ENCODE peak calls at places on chromosome 2, in six cellular contexts. One of them, this sample, is unnamed.

GRCh38 chr2:239257511-239257937 is 143.3 kb downstream of the HDAC4 start:
- DNase-seq in GM23248: peak; percentile 90
- DNase-seq in spleen: no peak
- DNase-seq in AG10803: peak; percentile 88
- DNase-seq in Panc1: no peak
- DNase-seq in CD4-positive, CD25-positive, alpha-beta regulatory T cell: peak; percentile 68
- DNase-seq in this sample: peak; percentile 93

GRCh38 chr2:33496150-33496549 is 19.7 kb downstream of the RASGRP3 start:
- DNase-seq in GM23248: peak; percentile 71
- DNase-seq in CD4-positive, CD25-positive, alpha-beta regulatory T cell: no peak
- DNase-seq in spleen: no peak
- DNase-seq in Panc1: no peak
- DNase-seq in AG10803: peak; percentile 84
- DNase-seq in this sample: peak; percentile 47

GRCh38 chr2:29273704-29274611 is 158.7 kb downstream of the CLIP4 start:
- DNase-seq in CD4-positive, CD25-positive, alpha-beta regulatory T cell: no peak
- DNase-seq in spleen: no peak
- DNase-seq in AG10803: no peak
- DNase-seq in Panc1: no peak
- DNase-seq in GM23248: peak; percentile 12
- DNase-seq in this sample: no peak

GRCh38 chr2:226894752-226895151 is 58.9 kb downstream of the RHBDD1 start:
- DNase-seq in GM23248: no peak
- DNase-seq in Panc1: no peak
- DNase-seq in CD4-positive, CD25-positive, alpha-beta regulatory T cell: no peak
- DNase-seq in AG10803: no peak
- DNase-seq in spleen: no peak
- DNase-seq in this sample: no peak

GRCh38 chr2:128602699-128603101 is 284.0 kb upstream of the HS6ST1 start:
- DNase-seq in AG10803: no peak
- DNase-seq in CD4-positive, CD25-positive, alpha-beta regulatory T cell: no peak
- DNase-seq in spleen: peak; percentile 68
- DNase-seq in GM23248: no peak
- DNase-seq in Panc1: no peak
- DNase-seq in this sample: no peak

GRCh38 chr2:176501652-176502051 is 232.4 kb downstream of the MTX2 start:
- DNase-seq in AG10803: no peak
- DNase-seq in Panc1: no peak
- DNase-seq in spleen: no peak
- DNase-seq in GM23248: no peak
- DNase-seq in CD4-positive, CD25-positive, alpha-beta regulatory T cell: no peak
- DNase-seq in this sample: no peak

GRCh38 chr2:85935170-85935745 is 46.5 kb upstream of the ST3GAL5 start:
- DNase-seq in Panc1: no peak
- DNase-seq in AG10803: peak; percentile 33
- DNase-seq in CD4-positive, CD25-positive, alpha-beta regulatory T cell: no peak
- DNase-seq in spleen: no peak
- DNase-seq in GM23248: no peak
- DNase-seq in this sample: no peak

GRCh38 chr2:234725528-234726264 is 226.1 kb upstream of the SH3BP4 start:
- DNase-seq in GM23248: peak; percentile 65
- DNase-seq in AG10803: peak; percentile 63
- DNase-seq in Panc1: no peak
- DNase-seq in CD4-positive, CD25-positive, alpha-beta regulatory T cell: no peak
- DNase-seq in spleen: no peak
- DNase-seq in this sample: no peak

GRCh38 chr2:152477347-152478092 is 142.5 kb downstream of the FMNL2 start:
- DNase-seq in AG10803: no peak
- DNase-seq in GM23248: no peak
- DNase-seq in CD4-positive, CD25-positive, alpha-beta regulatory T cell: no peak
- DNase-seq in spleen: no peak
- DNase-seq in Panc1: no peak
- DNase-seq in this sample: no peak

GRCh38 chr2:23532311-23533013 is 147.5 kb downstream of the KLHL29 start:
- DNase-seq in spleen: no peak
- DNase-seq in GM23248: no peak
- DNase-seq in CD4-positive, CD25-positive, alpha-beta regulatory T cell: peak; percentile 74
- DNase-seq in Panc1: no peak
- DNase-seq in AG10803: no peak
- DNase-seq in this sample: peak; percentile 43

GRCh38 chr2:12915792-12916191 is 199.1 kb downstream of the TRIB2 start:
- DNase-seq in AG10803: peak; percentile 73
- DNase-seq in CD4-positive, CD25-positive, alpha-beta regulatory T cell: no peak
- DNase-seq in Panc1: no peak
- DNase-seq in GM23248: peak; percentile 78
- DNase-seq in spleen: no peak
- DNase-seq in this sample: peak; percentile 17

GRCh38 chr2:240465268-240465764 is 29.9 kb downstream of the GPC1 start:
- DNase-seq in AG10803: no peak
- DNase-seq in CD4-positive, CD25-positive, alpha-beta regulatory T cell: no peak
- DNase-seq in spleen: peak; percentile 78
- DNase-seq in GM23248: no peak
- DNase-seq in Panc1: no peak
- DNase-seq in this sample: no peak

GRCh38 chr2:25707927-25708326 is 34.5 kb upstream of the DTNB start:
- DNase-seq in Panc1: no peak
- DNase-seq in CD4-positive, CD25-positive, alpha-beta regulatory T cell: no peak
- DNase-seq in AG10803: no peak
- DNase-seq in GM23248: no peak
- DNase-seq in spleen: peak; percentile 27
- DNase-seq in this sample: peak; percentile 7

GRCh38 chr2:165420231-165420630 is 49.3 kb upstream of the CSRNP3 start:
- DNase-seq in GM23248: no peak
- DNase-seq in AG10803: no peak
- DNase-seq in spleen: no peak
- DNase-seq in Panc1: no peak
- DNase-seq in CD4-positive, CD25-positive, alpha-beta regulatory T cell: no peak
- DNase-seq in this sample: no peak

GRCh38 chr2:240785424-240786335 is 34.3 kb downstream of the KIF1A start:
- DNase-seq in CD4-positive, CD25-positive, alpha-beta regulatory T cell: no peak
- DNase-seq in Panc1: no peak
- DNase-seq in AG10803: no peak
- DNase-seq in GM23248: no peak
- DNase-seq in spleen: peak; percentile 73
- DNase-seq in this sample: no peak

GRCh38 chr2:74458957-74459290 is 686 bp downstream of the WBP1 start:
- DNase-seq in Panc1: no peak
- DNase-seq in CD4-positive, CD25-positive, alpha-beta regulatory T cell: peak; percentile 38
- DNase-seq in AG10803: no peak
- DNase-seq in GM23248: peak; percentile 48
- DNase-seq in spleen: peak; percentile 78
- DNase-seq in this sample: no peak

GRCh38 chr2:31987454-31987853 is 23.4 kb downstream of the MEMO1 start:
- DNase-seq in spleen: no peak
- DNase-seq in CD4-positive, CD25-positive, alpha-beta regulatory T cell: no peak
- DNase-seq in GM23248: peak; percentile 83
- DNase-seq in AG10803: peak; percentile 55
- DNase-seq in Panc1: no peak
- DNase-seq in this sample: peak; percentile 77

GRCh38 chr2:173680574-173680973 is 284.6 kb downstream of the SP3 start:
- DNase-seq in spleen: no peak
- DNase-seq in GM23248: no peak
- DNase-seq in AG10803: no peak
- DNase-seq in Panc1: no peak
- DNase-seq in CD4-positive, CD25-positive, alpha-beta regulatory T cell: no peak
- DNase-seq in this sample: no peak

GRCh38 chr2:126244937-126245336 is 411.0 kb upstream of the GYPC start:
- DNase-seq in spleen: no peak
- DNase-seq in GM23248: peak; percentile 21
- DNase-seq in CD4-positive, CD25-positive, alpha-beta regulatory T cell: peak; percentile 42
- DNase-seq in Panc1: peak; percentile 4
- DNase-seq in AG10803: no peak
- DNase-seq in this sample: peak; percentile 5

GRCh38 chr2:197786010-197786877 is 1.1 kb upstream of the BOLL start:
- DNase-seq in AG10803: no peak
- DNase-seq in CD4-positive, CD25-positive, alpha-beta regulatory T cell: peak; percentile 72
- DNase-seq in Panc1: no peak
- DNase-seq in GM23248: peak; percentile 14
- DNase-seq in spleen: peak; percentile 84
- DNase-seq in this sample: no peak

GRCh38 chr2:135563793-135564192 is 32.5 kb downstream of the R3HDM1 start:
- DNase-seq in GM23248: peak; percentile 7
- DNase-seq in CD4-positive, CD25-positive, alpha-beta regulatory T cell: no peak
- DNase-seq in AG10803: no peak
- DNase-seq in spleen: no peak
- DNase-seq in Panc1: no peak
- DNase-seq in this sample: peak; percentile 27

GRCh38 chr2:241943961-241944575 is 74.5 kb downstream of the RTP5 start:
- DNase-seq in CD4-positive, CD25-positive, alpha-beta regulatory T cell: no peak
- DNase-seq in AG10803: no peak
- DNase-seq in spleen: peak; percentile 51
- DNase-seq in GM23248: no peak
- DNase-seq in Panc1: no peak
- DNase-seq in this sample: no peak

GRCh38 chr2:3493610-3493997 is 25.7 kb downstream of the ADI1 start:
- DNase-seq in CD4-positive, CD25-positive, alpha-beta regulatory T cell: no peak
- DNase-seq in AG10803: peak; percentile 11
- DNase-seq in spleen: no peak
- DNase-seq in Panc1: no peak
- DNase-seq in GM23248: no peak
- DNase-seq in this sample: peak; percentile 89

GRCh38 chr2:11996618-11997017 is 250.2 kb downstream of the LPIN1 start:
- DNase-seq in AG10803: peak; percentile 79
- DNase-seq in Panc1: no peak
- DNase-seq in spleen: no peak
- DNase-seq in CD4-positive, CD25-positive, alpha-beta regulatory T cell: no peak
- DNase-seq in GM23248: peak; percentile 75
- DNase-seq in this sample: peak; percentile 59

GRCh38 chr2:71748227-71748626 is 294.9 kb downstream of the DYSF start:
- DNase-seq in AG10803: peak; percentile 26
- DNase-seq in spleen: no peak
- DNase-seq in CD4-positive, CD25-positive, alpha-beta regulatory T cell: no peak
- DNase-seq in Panc1: no peak
- DNase-seq in GM23248: peak; percentile 66
- DNase-seq in this sample: peak; percentile 52

GRCh38 chr2:148021059-148021985 is at the start of gene MBD5:
- DNase-seq in Panc1: peak; percentile 2
- DNase-seq in GM23248: peak; percentile 70
- DNase-seq in CD4-positive, CD25-positive, alpha-beta regulatory T cell: peak; percentile 74
- DNase-seq in spleen: peak; percentile 88
- DNase-seq in AG10803: peak; percentile 55
- DNase-seq in this sample: peak; percentile 73

GRCh38 chr2:202604699-202605098 is 30.1 kb upstream of the FAM117B start:
- DNase-seq in GM23248: no peak
- DNase-seq in AG10803: no peak
- DNase-seq in CD4-positive, CD25-positive, alpha-beta regulatory T cell: no peak
- DNase-seq in spleen: no peak
- DNase-seq in Panc1: no peak
- DNase-seq in this sample: no peak

GRCh38 chr2:215826376-215826775 is 187.0 kb downstream of the MREG start:
- DNase-seq in spleen: no peak
- DNase-seq in GM23248: peak; percentile 28
- DNase-seq in CD4-positive, CD25-positive, alpha-beta regulatory T cell: no peak
- DNase-seq in AG10803: no peak
- DNase-seq in Panc1: no peak
- DNase-seq in this sample: no peak
- H3K4me3 ChIP-seq in spleen: no peak overlapping the region
- H3K4me3 ChIP-seq in GM23248: peak overlapping the region; percentile 53
- H3K4me3 ChIP-seq in CD4-positive, CD25-positive, alpha-beta regulatory T cell: no peak overlapping the region
- H3K4me3 ChIP-seq in AG10803: no peak overlapping the region
- H3K4me3 ChIP-seq in Panc1: no peak overlapping the region
- H3K4me3 ChIP-seq in this sample: no peak overlapping the region

GRCh38 chr2:225340923-225341322 is 58.6 kb upstream of the NYAP2 start:
- DNase-seq in Panc1: no peak
- DNase-seq in spleen: no peak
- DNase-seq in AG10803: no peak
- DNase-seq in CD4-positive, CD25-positive, alpha-beta regulatory T cell: no peak
- DNase-seq in GM23248: no peak
- DNase-seq in this sample: no peak

GRCh38 chr2:225334524-225334923 is 65.0 kb upstream of the NYAP2 start:
- DNase-seq in Panc1: no peak
- DNase-seq in GM23248: no peak
- DNase-seq in spleen: no peak
- DNase-seq in CD4-positive, CD25-positive, alpha-beta regulatory T cell: no peak
- DNase-seq in AG10803: no peak
- DNase-seq in this sample: peak; percentile 63

GRCh38 chr2:225337183-225337582 is 62.3 kb upstream of the NYAP2 start:
- DNase-seq in AG10803: peak; percentile 16
- DNase-seq in Panc1: no peak
- DNase-seq in spleen: no peak
- DNase-seq in CD4-positive, CD25-positive, alpha-beta regulatory T cell: no peak
- DNase-seq in GM23248: peak; percentile 4
- DNase-seq in this sample: peak; percentile 95
- H3K4me3 ChIP-seq in AG10803: no peak overlapping the region
- H3K4me3 ChIP-seq in Panc1: no peak overlapping the region
- H3K4me3 ChIP-seq in spleen: no peak overlapping the region
- H3K4me3 ChIP-seq in CD4-positive, CD25-positive, alpha-beta regulatory T cell: no peak overlapping the region
- H3K4me3 ChIP-seq in GM23248: no peak overlapping the region
- H3K4me3 ChIP-seq in this sample: no peak overlapping the region

GRCh38 chr2:168992026-168992425 is 39.1 kb downstream of the ABCB11 start:
- DNase-seq in spleen: no peak
- DNase-seq in AG10803: peak; percentile 4
- DNase-seq in Panc1: no peak
- DNase-seq in CD4-positive, CD25-positive, alpha-beta regulatory T cell: no peak
- DNase-seq in GM23248: peak; percentile 47
- DNase-seq in this sample: peak; percentile 60

GRCh38 chr2:168995744-168996143 is 35.4 kb downstream of the ABCB11 start:
- DNase-seq in GM23248: no peak
- DNase-seq in AG10803: no peak
- DNase-seq in CD4-positive, CD25-positive, alpha-beta regulatory T cell: no peak
- DNase-seq in spleen: no peak
- DNase-seq in Panc1: no peak
- DNase-seq in this sample: no peak

GRCh38 chr2:168992591-168993349 is 38.4 kb downstream of the ABCB11 start:
- DNase-seq in CD4-positive, CD25-positive, alpha-beta regulatory T cell: no peak
- DNase-seq in GM23248: peak; percentile 48
- DNase-seq in spleen: no peak
- DNase-seq in Panc1: no peak
- DNase-seq in AG10803: peak; percentile 1
- DNase-seq in this sample: peak; percentile 64

GRCh38 chr2:168997113-168997512 is 34.0 kb downstream of the ABCB11 start:
- DNase-seq in AG10803: no peak
- DNase-seq in CD4-positive, CD25-positive, alpha-beta regulatory T cell: no peak
- DNase-seq in GM23248: no peak
- DNase-seq in Panc1: no peak
- DNase-seq in spleen: no peak
- DNase-seq in this sample: peak; percentile 53

GRCh38 chr2:168993538-168993937 is 37.6 kb downstream of the ABCB11 start:
- DNase-seq in CD4-positive, CD25-positive, alpha-beta regulatory T cell: no peak
- DNase-seq in spleen: no peak
- DNase-seq in Panc1: no peak
- DNase-seq in GM23248: no peak
- DNase-seq in AG10803: no peak
- DNase-seq in this sample: no peak
- H3K4me3 ChIP-seq in CD4-positive, CD25-positive, alpha-beta regulatory T cell: no peak overlapping the region
- H3K4me3 ChIP-seq in spleen: no peak overlapping the region
- H3K4me3 ChIP-seq in Panc1: no peak overlapping the region
- H3K4me3 ChIP-seq in GM23248: no peak overlapping the region
- H3K4me3 ChIP-seq in AG10803: no peak overlapping the region
- H3K4me3 ChIP-seq in this sample: no peak overlapping the region

DNA sequence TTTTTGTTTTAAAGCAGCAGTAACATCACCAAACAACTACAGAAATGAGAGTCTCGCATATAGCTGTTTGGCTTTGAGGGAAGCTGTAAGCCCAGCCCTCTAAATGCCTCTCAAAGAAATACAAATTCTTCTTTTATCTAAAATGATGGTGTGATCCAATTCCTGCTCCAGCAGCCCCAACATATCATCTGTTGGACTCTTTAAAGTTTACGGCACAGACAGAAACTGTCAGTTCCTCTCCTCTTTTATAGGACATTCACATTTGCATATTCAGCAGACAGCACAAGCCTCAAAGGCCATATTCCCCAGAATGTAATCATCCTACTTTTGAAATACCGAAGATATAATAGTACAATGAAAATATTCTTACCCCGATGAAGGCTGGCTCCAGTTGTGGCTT is 216.9 kb upstream of the REV1 start:
- DNase-seq in GM23248: peak; percentile 12
- DNase-seq in AG10803: no peak
- DNase-seq in CD4-positive, CD25-positive, alpha-beta regulatory T cell: no peak
- DNase-seq in spleen: no peak
- DNase-seq in Panc1: no peak
- DNase-seq in this sample: peak; percentile 20
- H3K4me3 ChIP-seq in GM23248: peak overlapping the region; percentile 5
- H3K4me3 ChIP-seq in AG10803: peak overlapping the region; percentile 48
- H3K4me3 ChIP-seq in CD4-positive, CD25-positive, alpha-beta regulatory T cell: no peak overlapping the region
- H3K4me3 ChIP-seq in spleen: no peak overlapping the region
- H3K4me3 ChIP-seq in Panc1: no peak overlapping the region
- H3K4me3 ChIP-seq in this sample: no peak overlapping the region